ENCODE peak calls at places on chromosome 1, in five cellular contexts. O is neuronal stem cell, N is trophoblast cell, S is IMR-90, U is H9. Y is an unnamed sample.
A peak's percentile ranks its signal among the peaks of the same experiment; 100 is the strongest.

GRCh38 chr1:6157528-6158174 is 22.5 kb downstream of the CHD5 start:
- DNase-seq in U (no peak), O (no peak), N (peak; percentile 93), S (peak; percentile 47), Y (no peak)

GRCh38 chr1:34686531-34686930 is 68.3 kb upstream of the GJB5 start:
- DNase-seq in N (no peak), U (no peak), S (no peak), O (no peak), Y (no peak)

GRCh38 chr1:91806777-91807700 is 78.9 kb downstream of the TGFBR3 start:
- DNase-seq in N (peak; percentile 89), O (no peak), U (no peak), S (peak; percentile 30), Y (no peak)

GRCh38 chr1:169072945-169073725 is 33.4 kb upstream of the ATP1B1 start:
- DNase-seq in S (no peak), O (no peak), U (no peak), N (no peak), Y (no peak)

GRCh38 chr1:18583326-18583941 is 47.2 kb upstream of the PAX7 start:
- DNase-seq in O (no peak), S (no peak), U (no peak), N (no peak), Y (no peak)

GRCh38 chr1:199616947-199617346 is 410.6 kb upstream of the NR5A2 start:
- DNase-seq in N (no peak), S (no peak), U (no peak), O (no peak), Y (no peak)

GRCh38 chr1:196608401-196609113 is at the start of gene KCNT2:
- DNase-seq in U (peak; percentile 98), N (no peak), S (peak; percentile 29), O (peak; percentile 93), Y (peak; percentile 94)

GRCh38 chr1:245809361-245809760 is 654.6 kb downstream of the KIF26B start:
- DNase-seq in U (no peak), N (no peak), S (no peak), O (no peak), Y (no peak)

GRCh38 chr1:154501423-154502065 is 475 bp upstream of the TDRD10 start:
- DNase-seq in O (no peak), S (no peak), U (peak; percentile 36), N (no peak), Y (no peak)

GRCh38 chr1:11929849-11930248 is 3.6 kb upstream of the KIAA2013 start:
- DNase-seq in O (no peak), U (no peak), N (no peak), S (peak; percentile 71), Y (no peak)

GRCh38 chr1:53396563-53397268 is 62.5 kb upstream of the DMRTB1 start:
- DNase-seq in N (no peak), S (no peak), O (no peak), U (no peak), Y (no peak)

GRCh38 chr1:232553050-232553754 is 76.7 kb downstream of the SIPA1L2 start:
- DNase-seq in U (no peak), O (no peak), S (peak; percentile 52), N (no peak), Y (no peak)

GRCh38 chr1:46747683-46748288 is 28.9 kb upstream of the EFCAB14 start:
- DNase-seq in N (peak; percentile 43), S (peak; percentile 55), U (peak; percentile 71), O (peak; percentile 47), Y (peak; percentile 65)

GRCh38 chr1:96473791-96474452 is 247.7 kb upstream of the PTBP2 start:
- DNase-seq in S (peak; percentile 79), O (no peak), U (no peak), N (no peak), Y (no peak)

GRCh38 chr1:45097944-45098343 is 85.9 kb downstream of the UROD start:
- DNase-seq in N (no peak), O (no peak), U (no peak), S (no peak), Y (no peak)

GRCh38 chr1:11339346-11340247 is 66.6 kb downstream of the UBIAD1 start:
- DNase-seq in O (peak; percentile 26), S (no peak), N (no peak), U (peak; percentile 52), Y (no peak)

GRCh38 chr1:231041705-231042261 is 1.7 kb upstream of the FAM89A start:
- DNase-seq in U (no peak), O (no peak), S (no peak), N (no peak), Y (no peak)

GRCh38 chr1:24514946-24515345 is 12.3 kb downstream of the RCAN3 start:
- DNase-seq in N (no peak), O (no peak), U (no peak), S (no peak), Y (no peak)

GRCh38 chr1:204367193-204367858 is 7.6 kb upstream of the PLEKHA6 start:
- DNase-seq in N (no peak), O (no peak), U (no peak), S (no peak), Y (no peak)

GRCh38 chr1:2275796-2276536 is 47.8 kb downstream of the SKI start:
- DNase-seq in N (no peak), O (no peak), S (peak; percentile 49), U (peak; percentile 37), Y (no peak)

GRCh38 chr1:9389969-9390368 is 97.3 kb downstream of the SPSB1 start:
- DNase-seq in U (no peak), O (no peak), S (no peak), N (no peak), Y (no peak)

DNA sequence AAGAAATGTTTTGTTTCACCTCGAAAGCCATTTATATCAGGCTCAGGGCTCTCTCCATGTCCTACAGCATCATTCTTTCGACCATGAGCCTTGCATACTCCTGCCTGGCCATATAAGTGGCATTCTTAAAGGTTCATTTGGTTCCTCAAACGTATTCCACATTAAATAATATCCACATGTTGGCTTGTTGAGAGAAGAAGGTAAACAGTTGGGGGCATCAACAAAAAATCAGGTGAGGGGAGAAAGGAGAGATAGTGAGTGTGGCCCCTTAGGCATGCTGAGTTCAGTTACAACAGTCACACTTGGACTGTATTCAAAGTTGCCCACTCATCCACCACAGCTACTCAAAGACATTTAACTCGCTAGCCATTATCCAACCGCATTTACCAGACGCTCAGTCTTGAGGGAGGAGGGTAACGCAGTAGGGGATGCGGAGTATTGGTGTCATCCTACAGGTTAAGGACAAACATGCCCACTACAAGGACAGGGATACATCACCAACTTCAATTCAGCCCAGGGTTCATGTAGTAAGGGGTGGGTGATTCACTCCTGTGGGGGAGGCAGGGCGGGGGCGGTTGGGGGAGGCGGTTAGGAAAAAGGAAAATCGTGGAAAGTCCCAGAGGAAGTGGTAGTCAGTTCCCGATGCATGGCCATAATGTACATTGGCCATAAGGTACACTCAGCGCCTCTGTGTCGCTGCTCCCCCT is 1.4 kb downstream of the ZNF697 start:
- DNase-seq in O (no peak), U (no peak), N (no peak), S (peak; percentile 87), Y (no peak)
- H3K23ac ChIP-seq in O (peak overlapping the region; percentile 19), U (no peak overlapping the region), N (no peak overlapping the region), S (peak overlapping the region; percentile 99), Y (no peak overlapping the region)

GRCh38 chr1:167659876-167660275 is 29.8 kb downstream of the RCSD1 start:
- DNase-seq in O (no peak), S (no peak), U (no peak), N (no peak), Y (no peak)
- H3K23ac ChIP-seq in O (no peak overlapping the region), S (no peak overlapping the region), U (no peak overlapping the region), N (no peak overlapping the region), Y (no peak overlapping the region)

GRCh38 chr1:156895408-156895874 is 1.9 kb downstream of the PEAR1 start:
- DNase-seq in O (no peak), N (peak; percentile 33), S (peak; percentile 27), U (no peak), Y (no peak)

GRCh38 chr1:156898151-156898550 is 4.6 kb downstream of the PEAR1 start:
- DNase-seq in U (no peak), S (peak; percentile 72), O (no peak), N (no peak), Y (no peak)

GRCh38 chr1:156896490-156897033 is 3.0 kb downstream of the PEAR1 start:
- DNase-seq in N (peak; percentile 87), U (peak; percentile 54), O (no peak), S (peak; percentile 92), Y (peak; percentile 63)

GRCh38 chr1:156895927-156896326 is 2.4 kb downstream of the PEAR1 start:
- DNase-seq in U (no peak), N (no peak), O (no peak), S (no peak), Y (no peak)

DNA sequence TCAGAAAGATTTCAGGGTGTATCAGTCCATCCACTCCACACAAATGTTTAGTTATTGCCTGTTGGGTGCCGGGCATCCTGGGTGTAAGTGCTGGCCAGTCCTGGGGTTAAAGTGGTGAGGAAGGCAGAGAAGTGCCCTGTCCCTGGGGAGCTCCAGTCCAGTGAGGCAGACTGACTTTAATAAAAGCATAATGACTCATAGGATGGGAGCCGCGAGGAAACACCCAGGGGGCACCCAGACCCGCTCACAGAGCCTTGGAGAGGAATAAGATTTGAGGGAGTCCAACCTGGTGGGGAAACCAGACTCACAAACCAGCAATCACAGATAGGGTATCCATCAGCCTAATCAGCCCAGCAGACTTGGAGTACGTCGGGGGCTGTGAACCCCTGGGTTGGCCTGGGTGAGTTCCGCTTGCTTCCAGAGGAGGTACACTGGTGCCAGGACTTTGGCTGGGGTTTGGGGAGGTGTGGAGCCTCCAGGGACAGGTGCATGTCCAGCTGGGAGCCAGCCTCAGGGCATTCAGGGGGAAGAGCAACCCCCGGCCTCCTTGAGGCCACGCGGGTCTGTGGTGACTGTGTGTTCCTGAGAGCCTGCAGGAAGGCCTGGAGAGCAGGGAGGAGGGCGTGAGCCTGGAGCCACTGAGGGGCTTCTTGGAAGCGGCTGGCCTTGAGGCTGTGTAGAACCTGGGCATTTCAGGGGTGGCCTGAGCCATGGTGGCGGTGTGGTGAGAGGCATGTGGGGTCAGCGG is 3.7 kb downstream of the PEAR1 start:
- DNase-seq in S (peak; percentile 67), U (no peak), N (no peak), O (no peak), Y (no peak)
- H3K23ac ChIP-seq in S (peak overlapping the region; percentile 96), U (no peak overlapping the region), N (no peak overlapping the region), O (no peak overlapping the region), Y (no peak overlapping the region)

DNA sequence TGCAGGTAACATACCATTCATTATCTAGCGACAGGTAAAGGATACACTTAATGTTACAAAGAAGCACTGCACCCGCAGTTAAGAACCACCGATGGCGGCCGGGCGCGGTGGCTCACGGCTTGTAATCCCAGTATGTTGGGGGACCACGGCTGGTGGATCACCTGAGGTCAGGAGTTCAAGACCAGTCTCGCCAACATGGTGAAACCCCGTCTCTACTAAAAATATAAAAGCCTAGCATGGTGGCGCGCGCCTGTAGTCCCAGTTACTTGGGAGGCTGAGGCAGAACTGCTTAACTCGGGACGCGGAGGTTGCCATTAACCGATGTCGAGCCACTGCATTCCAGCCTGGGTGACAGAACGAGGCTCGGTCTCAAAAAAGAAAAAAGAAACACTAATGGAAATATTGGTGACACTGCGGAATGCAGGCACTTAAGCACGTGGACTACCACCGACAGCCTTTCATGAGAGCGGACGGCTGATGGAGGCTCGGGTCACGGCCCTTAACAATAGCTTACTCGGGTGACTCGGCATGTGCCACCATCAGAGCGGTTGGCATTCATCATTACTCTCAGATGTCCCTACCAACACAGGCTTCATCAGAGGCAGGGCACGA is 542 bp downstream of the GAS5 start:
- DNase-seq in S (no peak), N (no peak), O (no peak), U (peak; percentile 29), Y (no peak)
- H3K23ac ChIP-seq in S (peak overlapping the region; percentile 96), N (no peak overlapping the region), O (peak overlapping the region; percentile 98), U (no peak overlapping the region), Y (no peak overlapping the region)

Y was measured in H1.